ENCODE peak calls at places on chromosomes 13 and 19, in seven cellular contexts. E is uterus; I is CD8-positive, alpha-beta T cell; O is IMR-90; M is hepatocyte; H is K562; S is psoas muscle. W is an unnamed sample. For H3K27me3 and H3K36me3, the result is how much of the 10 kb centered on the place peaks cover.

GRCh38 chr19:44662686-44663085 is 8.6 kb upstream of the CEACAM19 start:
- DNase-seq in O (peak), E (no peak), H (no peak), I (no peak), S (no peak), M (no peak), W (no peak)

GRCh38 chr13:66618702-66619101 is 611.4 kb downstream of the PCDH9 start:
- DNase-seq in E (no peak), I (no peak), H (peak), S (no peak), M (peak), O (peak), W (no peak)

GRCh38 chr19:52176574-52176973 is 5.2 kb upstream of the ZNF836 start:
- DNase-seq in H (no peak), O (no peak), E (no peak), M (no peak), S (no peak), I (no peak), W (no peak)

GRCh38 chr19:43780706-43781525 is at the start of gene KCNN4:
- DNase-seq in H (peak), E (no peak), M (peak), O (peak), I (peak), S (no peak), W (peak)

GRCh38 chr13:42078113-42078769 is 29.8 kb downstream of the DGKH start:
- DNase-seq in I (no peak), O (no peak), H (no peak), S (no peak), E (no peak), M (no peak), W (no peak)

GRCh38 chr19:13028027-13028426 is 32.8 kb downstream of the NFIX start:
- DNase-seq in S (no peak), I (no peak), M (no peak), O (no peak), E (no peak), H (no peak), W (no peak)

GRCh38 chr13:53631511-53631910 is 602.9 kb downstream of the OLFM4 start:
- DNase-seq in H (no peak), O (no peak), S (no peak), I (no peak), E (no peak), M (no peak), W (no peak)

GRCh38 chr13:21849323-21849722 is 178.4 kb downstream of the FGF9 start:
- DNase-seq in S (no peak), M (peak), O (peak), H (peak), I (no peak), E (no peak), W (peak)

GRCh38 chr13:20006206-20006605 is 47.7 kb downstream of the ZMYM2 start:
- DNase-seq in I (no peak), O (peak), E (no peak), M (no peak), H (no peak), S (no peak), W (no peak)

GRCh38 chr19:38336638-38337359 is 1.2 kb downstream of the CATSPERG start:
- DNase-seq in S (peak), H (peak), I (peak), M (peak), O (peak), E (peak), W (peak)

GRCh38 chr13:48294670-48295069 is 8.9 kb upstream of the RB1 start:
- DNase-seq in S (no peak), M (no peak), I (no peak), H (no peak), E (no peak), O (no peak), W (no peak)

GRCh38 chr13:36998624-36999041 is 507 bp downstream of the ALG5 start:
- DNase-seq in H (peak), M (peak), S (peak), O (no peak), E (peak), I (no peak), W (no peak)

GRCh38 chr19:58085348-58085875 is 12.6 kb downstream of the ZSCAN18 start:
- DNase-seq in H (no peak), M (no peak), I (no peak), E (no peak), S (no peak), O (no peak), W (no peak)

GRCh38 chr13:73672492-73672891 is 461.7 kb downstream of the KLF12 start:
- DNase-seq in H (no peak), E (no peak), O (no peak), I (no peak), M (peak), S (no peak), W (no peak)

GRCh38 chr19:39845621-39846175 is 481 bp downstream of the FBL start:
- DNase-seq in S (no peak), H (peak), M (peak), O (no peak), I (no peak), E (no peak), W (peak)

GRCh38 chr13:33744589-33745369 is 73.2 kb upstream of the RFC3 start:
- DNase-seq in I (no peak), S (no peak), E (no peak), M (no peak), H (no peak), O (no peak), W (peak)

GRCh38 chr19:47405854-47406417 is 13.4 kb downstream of the MEIS3 start:
- DNase-seq in O (no peak), S (no peak), H (no peak), M (no peak), E (no peak), I (no peak), W (no peak)

GRCh38 chr19:47405197-47405550 is 14.2 kb downstream of the MEIS3 start:
- DNase-seq in E (no peak), H (no peak), M (no peak), S (no peak), I (no peak), O (no peak), W (no peak)

GRCh38 chr19:47408156-47408938 is 11.0 kb downstream of the MEIS3 start:
- DNase-seq in O (no peak), S (no peak), H (no peak), E (no peak), M (no peak), I (no peak), W (no peak)

GRCh38 chr19:47407417-47407774 is 11.9 kb downstream of the MEIS3 start:
- DNase-seq in M (no peak), I (no peak), E (no peak), O (no peak), S (no peak), H (no peak), W (no peak)

GRCh38 chr19:47406711-47407416 is 12.5 kb downstream of the MEIS3 start:
- DNase-seq in E (no peak), O (no peak), I (no peak), M (peak), H (peak), S (no peak), W (peak)
- H3K27me3 ChIP-seq in E (under half), O (under half), I (under half), M (under half), H (under half), S (under half), W (under half)

GRCh38 chr19:14350302-14350701 is 30.9 kb upstream of the ADGRE5 start:
- DNase-seq in S (no peak), I (no peak), H (peak), M (no peak), O (no peak), E (no peak), W (no peak)

GRCh38 chr19:14346279-14346678 is 35.0 kb upstream of the ADGRE5 start:
- DNase-seq in H (peak), E (no peak), S (no peak), M (no peak), I (no peak), O (no peak), W (no peak)

GRCh38 chr19:14349426-14349825 is 31.8 kb upstream of the ADGRE5 start:
- DNase-seq in S (no peak), I (no peak), O (no peak), E (no peak), M (no peak), H (peak), W (no peak)

GRCh38 chr19:14350866-14351265 is 30.4 kb upstream of the ADGRE5 start:
- DNase-seq in O (no peak), E (no peak), S (no peak), H (peak), I (no peak), M (no peak), W (no peak)

DNA sequence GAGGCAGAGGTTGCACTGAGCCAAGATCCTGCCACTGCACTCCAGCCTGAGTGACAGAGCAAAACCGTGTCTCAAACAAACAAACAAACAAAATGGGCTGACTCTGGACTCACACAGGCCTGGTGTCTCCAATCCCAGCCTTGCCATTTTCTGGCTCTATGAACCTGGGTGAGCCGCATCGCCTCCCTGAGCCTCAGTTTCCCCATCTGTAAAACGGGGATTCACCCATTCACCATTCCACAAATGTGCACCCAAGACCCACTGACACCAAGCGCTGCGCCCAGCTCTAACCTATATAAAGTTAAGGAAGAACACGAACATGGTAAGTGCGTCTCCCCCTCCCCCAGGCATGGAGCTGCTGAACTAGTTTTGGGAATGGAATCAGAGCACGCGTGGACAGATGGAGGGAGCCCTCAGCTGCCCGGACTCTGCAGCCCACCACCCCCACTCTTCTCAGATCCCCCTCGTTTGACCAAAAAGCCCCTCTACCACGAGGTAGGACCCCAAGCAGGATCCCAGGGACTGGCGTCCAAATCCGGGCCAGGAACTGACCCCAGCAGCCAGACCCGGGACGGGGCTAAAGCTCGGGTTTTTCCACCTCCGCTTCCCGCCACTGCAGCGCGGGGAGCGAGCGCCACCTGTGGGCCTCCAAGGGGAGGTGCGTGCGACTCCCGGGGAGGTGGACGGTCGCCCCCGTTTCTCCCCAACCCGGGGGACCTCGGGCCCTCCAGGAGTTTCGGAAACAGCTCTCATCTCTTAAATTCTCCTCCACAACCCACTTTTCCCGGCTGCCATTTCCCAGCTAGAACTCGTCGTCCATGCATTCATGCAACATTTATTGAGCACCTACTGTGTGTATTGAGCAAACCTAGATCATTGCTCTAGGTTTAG is 33.0 kb upstream of the ADGRE5 start:
- DNase-seq in M (peak), I (peak), O (no peak), H (peak), E (peak), S (peak), W (peak)
- H3K4me3 ChIP-seq in M (no peak), I (peak), O (no peak), H (peak), E (peak), S (peak), W (peak)

GRCh38 chr19:2136796-2137195 is 14.6 kb downstream of the AP3D1 start:
- DNase-seq in I (no peak), O (no peak), M (no peak), H (no peak), S (peak), E (no peak), W (no peak)

GRCh38 chr19:2132191-2132590 is 19.2 kb downstream of the AP3D1 start:
- DNase-seq in I (no peak), H (no peak), O (no peak), M (no peak), E (no peak), S (no peak), W (no peak)

GRCh38 chr19:2132731-2133490 is 18.5 kb downstream of the AP3D1 start:
- DNase-seq in H (no peak), I (no peak), O (no peak), S (no peak), E (no peak), M (no peak), W (no peak)

GRCh38 chr19:2138061-2138728 is 13.2 kb downstream of the AP3D1 start:
- DNase-seq in E (no peak), M (no peak), H (no peak), O (no peak), S (peak), I (no peak), W (no peak)

DNA sequence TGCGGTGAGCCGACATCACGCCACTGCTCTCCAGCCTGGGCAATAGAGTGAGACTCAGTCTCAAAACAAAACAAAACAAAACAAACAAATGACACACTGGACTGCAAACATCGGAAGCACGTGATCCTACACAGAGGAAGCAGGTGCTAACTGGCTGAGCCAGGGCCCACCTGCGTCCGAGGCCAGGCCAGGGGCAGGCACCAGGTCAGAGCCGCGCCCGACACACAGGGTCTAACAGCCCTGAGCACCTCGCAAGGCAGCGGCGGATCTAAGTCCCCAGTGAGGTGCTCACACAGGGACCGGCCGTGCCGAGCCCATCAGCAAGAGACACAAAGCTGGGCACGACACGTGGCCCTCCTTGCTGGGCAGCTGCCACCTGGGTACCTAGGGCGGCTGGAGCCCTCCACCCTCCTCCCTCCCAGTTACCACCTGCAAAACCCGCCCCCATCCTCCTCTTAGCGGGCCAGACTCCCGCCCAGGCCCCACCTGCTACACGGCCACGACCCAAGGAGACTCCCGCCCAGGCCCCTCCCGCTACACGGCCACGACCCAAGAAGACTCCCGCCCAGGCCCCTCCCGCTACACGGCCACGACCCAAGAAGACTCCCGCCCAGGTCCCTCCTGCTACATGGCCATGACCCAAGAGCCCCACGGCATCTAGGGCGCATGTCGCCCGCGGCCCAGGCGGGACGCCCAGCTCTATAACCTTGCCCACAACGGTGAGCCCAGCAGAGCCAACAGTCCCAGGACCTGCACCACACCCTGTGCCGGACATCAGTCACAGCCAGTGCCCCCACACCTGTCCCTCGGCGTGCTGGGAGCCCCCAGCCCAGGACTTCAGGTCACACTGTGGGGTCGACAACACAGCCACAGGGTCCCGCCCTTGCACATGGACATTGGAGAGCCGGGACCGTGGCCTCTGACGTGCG is 15.6 kb downstream of the AP3D1 start:
- DNase-seq in M (no peak), E (no peak), S (peak), I (no peak), O (no peak), H (no peak), W (no peak)
- H3K36me3 ChIP-seq in M (under half), E (under half), S (under half), I (under half), O (half or more), H (half or more), W (under half)

GRCh38 chr13:99977334-99977911 is 4.2 kb upstream of the ZIC2 start:
- DNase-seq in S (no peak), I (no peak), M (no peak), H (no peak), E (no peak), O (no peak), W (no peak)

GRCh38 chr13:99980201-99981114 is 1.1 kb upstream of the ZIC2 start:
- DNase-seq in S (peak), M (peak), H (peak), O (peak), E (peak), I (no peak), W (peak)

GRCh38 chr13:99979453-99980200 is 2.0 kb upstream of the ZIC2 start:
- DNase-seq in S (peak), O (no peak), M (peak), I (no peak), E (no peak), H (peak), W (peak)

GRCh38 chr13:99977912-99978780 is 3.4 kb upstream of the ZIC2 start:
- DNase-seq in H (no peak), S (no peak), E (no peak), O (no peak), M (no peak), I (no peak), W (no peak)

DNA sequence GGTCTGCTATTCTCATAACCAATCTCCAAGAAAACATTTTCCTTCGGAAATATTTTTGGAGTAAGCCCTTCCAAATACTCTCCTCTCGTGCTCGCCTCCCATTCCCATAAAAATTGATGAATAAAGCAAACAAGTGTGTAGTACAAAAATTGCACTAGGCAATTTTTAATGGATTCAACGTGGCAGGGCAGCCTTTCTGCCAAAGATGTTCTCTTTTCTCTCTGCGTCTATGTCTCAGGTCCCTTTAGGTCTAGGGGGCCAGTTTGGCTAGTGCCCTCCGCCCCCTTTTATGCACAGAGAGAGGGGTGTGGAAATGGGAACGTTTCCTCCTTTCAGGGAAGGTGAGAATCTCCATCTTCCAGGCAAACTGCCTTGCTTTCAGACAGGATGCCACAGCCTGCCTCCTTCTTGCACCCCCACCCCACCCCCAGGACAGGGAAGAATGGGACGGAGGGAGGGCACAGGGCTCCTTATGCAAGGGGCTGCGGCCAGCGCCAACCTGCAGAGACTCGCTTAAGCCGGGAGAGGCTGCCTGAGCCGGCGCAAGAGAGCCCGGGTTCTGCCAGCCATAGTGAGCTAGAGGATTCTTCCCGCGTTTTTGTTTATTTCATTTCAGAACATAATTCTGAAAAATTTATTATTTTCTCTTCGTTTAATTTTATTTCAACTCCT is 2.7 kb upstream of the ZIC2 start:
- DNase-seq in S (peak), O (no peak), E (no peak), H (no peak), M (peak), I (no peak), W (peak)
- H3K27me3 ChIP-seq in S (half or more), O (half or more), E (half or more), H (under half), M (half or more), I (half or more), W (under half)

GRCh38 chr19:17027428-17027816 is 812 bp upstream of the CPAMD8 start:
- DNase-seq in S (no peak), I (no peak), O (no peak), H (no peak), M (no peak), E (no peak), W (no peak)

GRCh38 chr19:17023805-17024204 is 2.8 kb downstream of the CPAMD8 start:
- DNase-seq in O (no peak), S (no peak), H (no peak), E (no peak), M (no peak), I (no peak), W (no peak)

GRCh38 chr19:17026041-17026658 is 460 bp downstream of the CPAMD8 start:
- DNase-seq in S (no peak), M (peak), H (no peak), E (no peak), O (no peak), I (no peak), W (no peak)

GRCh38 chr19:17026706-17027427 is at the start of gene CPAMD8:
- DNase-seq in I (no peak), O (no peak), S (no peak), H (no peak), E (no peak), M (peak), W (no peak)

DNA sequence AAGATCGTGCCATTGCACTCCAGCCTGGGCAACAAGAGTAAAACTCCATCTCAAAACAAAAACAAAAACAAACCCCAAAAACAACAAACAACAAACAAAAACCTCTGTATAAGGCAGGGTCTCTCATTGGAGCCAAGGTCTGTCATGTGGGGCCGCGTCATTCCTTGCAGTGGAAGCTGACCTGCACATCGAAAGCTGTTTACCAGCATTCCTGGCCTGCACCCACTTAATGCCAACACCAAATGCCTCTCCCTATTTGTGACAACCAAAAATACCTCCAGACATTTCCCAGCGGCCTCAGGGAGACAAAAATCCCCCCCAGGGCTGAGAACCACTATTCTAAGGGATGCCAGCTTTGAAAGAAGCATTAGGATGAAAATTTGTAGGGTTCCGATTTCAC is 1.2 kb downstream of the CPAMD8 start:
- DNase-seq in O (no peak), E (no peak), I (no peak), M (no peak), H (no peak), S (no peak), W (no peak)
- H3K4me3 ChIP-seq in O (no peak), E (no peak), I (no peak), M (no peak), H (no peak), S (no peak), W (no peak)

W was measured in MG63.